ENCODE peak calls at places on chromosomes 16 and 17, in six cellular contexts. S is K562, D is left ventricle myocardium inferior, O is GM12878, Y is PC-9, X is bronchial epithelial cell. U is an unnamed sample. For H3K27me3, the result is how much of the 10 kb centered on the place peaks cover.

GRCh38 chr17:67555855-67556254 is 161.9 kb upstream of the NOL11 start:
- DNase-seq in S (no peak), D (no peak), O (no peak), Y (no peak), X (no peak), U (no peak)

GRCh38 chr16:79839851-79840321 is 239.3 kb upstream of the MAF start:
- DNase-seq in S (no peak), D (peak), O (no peak), Y (no peak), X (no peak), U (no peak)

GRCh38 chr16:3321802-3322201 is 16.5 kb downstream of the ZNF75A start:
- DNase-seq in S (no peak), D (no peak), O (no peak), Y (no peak), X (no peak), U (no peak)

GRCh38 chr17:29219378-29220047 is 27.1 kb upstream of the CRYBA1 start:
- DNase-seq in S (peak), D (peak), O (no peak), Y (peak), X (peak), U (peak)

GRCh38 chr17:80539022-80539421 is 5.6 kb upstream of the RPTOR start:
- DNase-seq in S (no peak), D (no peak), O (no peak), Y (no peak), X (no peak), U (no peak)

GRCh38 chr17:82936768-82937171 is 96.9 kb upstream of the ZNF750 start:
- DNase-seq in S (no peak), D (peak), O (no peak), Y (no peak), X (no peak), U (no peak)

GRCh38 chr17:34259151-34259550 is 4.1 kb downstream of the CCL2 start:
- DNase-seq in S (no peak), D (no peak), O (no peak), Y (no peak), X (peak), U (no peak)

GRCh38 chr17:35082073-35082657 is 18.7 kb upstream of the RFFL start:
- DNase-seq in S (no peak), D (no peak), O (no peak), Y (peak), X (peak), U (peak)

GRCh38 chr17:18129041-18129502 is 20.5 kb downstream of the MYO15A start:
- DNase-seq in S (no peak), D (no peak), O (no peak), Y (peak), X (peak), U (no peak)

GRCh38 chr17:978110-979093 is 1.2 kb downstream of the NXN start:
- DNase-seq in S (no peak), D (peak), O (no peak), Y (no peak), X (peak), U (no peak)

GRCh38 chr17:2595200-2595599 is 1.7 kb downstream of the PAFAH1B1 start:
- DNase-seq in S (no peak), D (no peak), O (no peak), Y (no peak), X (peak), U (no peak)

GRCh38 chr17:35725917-35726608 is 5.4 kb upstream of the RASL10B start:
- DNase-seq in S (no peak), D (no peak), O (no peak), Y (no peak), X (no peak), U (no peak)

GRCh38 chr16:55341681-55342080 is 17.7 kb downstream of the IRX6 start:
- DNase-seq in S (no peak), D (no peak), O (no peak), Y (no peak), X (no peak), U (no peak)

GRCh38 chr17:67647482-67647881 is 70.3 kb upstream of the NOL11 start:
- DNase-seq in S (no peak), D (no peak), O (peak), Y (no peak), X (no peak), U (no peak)

GRCh38 chr16:87131061-87131995 is 185.9 kb downstream of the C16orf95 start:
- DNase-seq in S (no peak), D (no peak), O (no peak), Y (no peak), X (no peak), U (no peak)

DNA sequence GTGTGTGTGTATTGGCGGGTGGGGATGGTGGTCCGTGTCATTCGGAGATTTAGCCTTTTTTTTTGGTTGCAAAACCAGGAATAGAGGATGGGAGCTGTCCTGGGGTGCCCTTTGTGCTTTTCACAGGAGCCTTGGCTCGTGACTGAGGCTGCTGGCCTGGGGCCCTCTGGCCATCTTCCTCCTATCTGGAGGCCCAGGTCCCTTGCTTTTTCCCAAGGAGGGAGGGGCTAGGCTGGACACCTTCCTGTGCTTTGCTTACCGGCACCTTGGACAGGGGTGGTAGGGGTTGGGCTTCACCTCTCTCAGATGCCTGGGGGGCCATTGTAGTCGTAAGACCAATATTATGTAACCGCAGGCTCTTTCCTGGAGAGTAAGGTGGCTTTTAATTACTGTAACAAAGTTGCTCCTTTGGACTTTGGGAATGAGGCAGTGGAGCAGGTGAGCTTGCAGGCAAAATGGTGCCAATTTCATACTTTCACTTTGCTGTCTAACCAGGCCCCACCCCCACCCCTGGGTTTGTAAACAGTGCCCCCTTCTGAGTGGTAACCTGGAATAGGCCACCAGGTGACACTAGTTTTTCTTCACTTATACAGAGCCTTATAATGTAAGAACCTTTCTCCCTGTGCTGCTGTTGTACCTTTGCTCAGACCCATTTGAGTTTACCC is 1.2 kb downstream of the DYNLL2 start:
- DNase-seq in S (peak), D (peak), O (peak), Y (peak), X (peak), U (no peak)
- TF ChIP-seq CTCF in S (peak), D (no peak), O (peak), Y (peak), X (peak), U (peak)

GRCh38 chr16:81876273-81876900 is 97.3 kb downstream of the PLCG2 start:
- DNase-seq in S (no peak), D (no peak), O (no peak), Y (no peak), X (no peak), U (no peak)
- H3K4me3 ChIP-seq in S (no peak), D (no peak), O (no peak), Y (no peak), X (no peak), U (no peak)

GRCh38 chr17:39861235-39861634 is 2.9 kb downstream of the IKZF3 start:
- DNase-seq in S (no peak), D (no peak), O (no peak), Y (no peak), X (no peak), U (no peak)

GRCh38 chr17:39863244-39863917 is 731 bp downstream of the IKZF3 start:
- DNase-seq in S (no peak), D (no peak), O (no peak), Y (no peak), X (no peak), U (no peak)

GRCh38 chr17:39866013-39866730 is 1.8 kb upstream of the ZPBP2 start:
- DNase-seq in S (no peak), D (no peak), O (no peak), Y (no peak), X (no peak), U (no peak)

GRCh38 chr17:39867084-39867890 is 715 bp upstream of the ZPBP2 start:
- DNase-seq in S (no peak), D (no peak), O (peak), Y (no peak), X (no peak), U (no peak)

DNA sequence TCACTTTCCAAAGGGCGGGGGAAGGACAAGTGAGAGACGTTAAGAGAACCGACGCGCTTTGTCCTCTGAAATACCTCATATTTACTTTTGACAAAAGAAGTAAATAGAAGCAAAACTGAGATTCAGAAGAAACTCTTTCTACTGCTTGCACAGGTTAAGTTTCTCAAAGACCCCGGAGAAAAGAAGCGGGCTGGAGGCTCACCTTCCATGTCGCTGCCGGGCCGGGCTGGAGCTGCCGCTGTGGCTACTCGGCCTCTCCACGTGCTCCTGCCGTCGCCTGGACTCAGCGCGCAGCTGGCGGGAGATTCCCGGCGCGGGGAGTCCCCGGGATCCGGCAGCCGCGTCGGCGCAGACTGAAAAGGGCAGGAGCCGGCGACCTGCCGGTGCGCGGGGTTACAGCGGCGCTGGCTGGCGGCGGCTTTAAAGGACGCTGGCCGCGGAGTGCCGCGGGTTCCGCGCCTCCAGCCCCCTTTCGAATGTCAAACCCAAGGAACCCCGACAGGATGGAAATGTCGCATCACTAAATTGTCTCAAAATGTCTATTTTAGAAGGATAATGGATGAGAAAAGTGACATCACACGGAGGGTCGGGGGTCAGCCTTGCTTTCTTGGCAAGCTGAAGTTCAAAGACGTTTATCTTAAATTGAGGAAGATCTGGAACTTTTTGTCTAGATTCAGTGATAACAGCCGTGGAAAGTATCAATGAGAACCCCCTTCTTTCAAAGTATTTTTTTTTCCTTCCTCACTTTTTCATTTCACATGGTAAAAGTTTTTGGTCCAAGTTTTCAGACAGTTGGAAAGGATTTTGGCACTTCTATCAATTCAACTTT is at the start of gene IKZF3:
- DNase-seq in S (peak), D (peak), O (no peak), Y (no peak), X (peak), U (peak)
- H3K27me3 ChIP-seq in S (under half), D (half or more), O (under half), Y (under half), X (under half), U (under half)

DNA sequence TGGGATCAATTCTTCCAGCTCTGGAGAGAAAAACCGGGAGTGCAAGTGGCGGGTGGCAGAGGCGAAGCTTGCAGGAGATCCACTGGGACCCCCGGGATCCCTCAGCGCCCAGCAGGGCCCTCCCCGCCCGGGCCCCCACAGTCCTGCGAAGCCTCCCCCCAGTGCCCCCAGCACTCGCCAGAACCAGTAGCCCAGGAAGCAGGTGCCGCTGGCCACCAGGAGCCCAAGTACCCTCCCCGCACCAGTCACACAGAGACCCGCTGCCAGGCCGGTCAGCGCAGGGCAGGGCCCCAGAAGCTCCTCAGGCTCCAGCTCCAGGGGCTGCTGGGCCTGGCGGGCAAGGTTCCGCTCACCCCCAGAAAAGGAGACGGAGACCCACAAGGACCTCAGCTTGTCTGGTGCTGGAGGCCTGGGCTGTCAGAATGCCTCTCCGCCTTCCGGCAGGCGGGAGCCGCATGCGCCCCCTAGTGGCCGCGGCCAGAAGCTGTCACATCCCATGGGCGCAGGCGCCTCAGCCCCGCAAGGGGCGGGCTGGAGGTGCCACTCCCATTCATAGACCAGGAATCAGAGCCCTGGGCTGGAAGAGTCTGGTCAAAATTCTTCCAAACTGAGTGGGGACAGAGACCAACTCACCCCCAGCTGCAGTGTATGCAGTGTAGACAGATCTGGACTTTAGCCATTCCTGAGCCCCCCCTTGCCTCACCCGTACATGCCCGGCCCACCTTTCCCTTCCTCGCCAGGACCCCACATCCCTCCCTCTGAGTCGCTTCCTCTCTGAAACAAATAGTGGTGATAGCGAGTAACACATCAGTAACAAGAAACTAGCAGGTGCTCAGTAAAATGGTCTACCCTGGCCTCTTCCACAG is 1002.3 kb downstream of the KCNJ18 start:
- DNase-seq in S (peak), D (no peak), O (no peak), Y (no peak), X (no peak), U (no peak)
- TF ChIP-seq CTCF in S (peak), D (no peak), O (no peak), Y (peak), X (no peak), U (no peak)

GRCh38 chr17:43671755-43672502 is 10.2 kb upstream of the MEOX1 start:
- DNase-seq in S (no peak), D (no peak), O (no peak), Y (no peak), X (no peak), U (no peak)
- H3K4me3 ChIP-seq in S (no peak), D (no peak), O (no peak), Y (no peak), X (no peak), U (no peak)

GRCh38 chr16:49280861-49281331 is 742 bp downstream of the CBLN1 start:
- DNase-seq in S (no peak), D (no peak), O (no peak), Y (no peak), X (no peak), U (no peak)
- H3K27me3 ChIP-seq in S (under half), D (half or more), O (under half), Y (under half), X (half or more), U (half or more)

GRCh38 chr17:12640364-12640763 is 25.3 kb upstream of the MYOCD start:
- DNase-seq in S (no peak), D (no peak), O (no peak), Y (no peak), X (no peak), U (no peak)
- TF ChIP-seq CTCF in S (no peak), D (no peak), O (no peak), Y (no peak), X (no peak), U (no peak)

DNA sequence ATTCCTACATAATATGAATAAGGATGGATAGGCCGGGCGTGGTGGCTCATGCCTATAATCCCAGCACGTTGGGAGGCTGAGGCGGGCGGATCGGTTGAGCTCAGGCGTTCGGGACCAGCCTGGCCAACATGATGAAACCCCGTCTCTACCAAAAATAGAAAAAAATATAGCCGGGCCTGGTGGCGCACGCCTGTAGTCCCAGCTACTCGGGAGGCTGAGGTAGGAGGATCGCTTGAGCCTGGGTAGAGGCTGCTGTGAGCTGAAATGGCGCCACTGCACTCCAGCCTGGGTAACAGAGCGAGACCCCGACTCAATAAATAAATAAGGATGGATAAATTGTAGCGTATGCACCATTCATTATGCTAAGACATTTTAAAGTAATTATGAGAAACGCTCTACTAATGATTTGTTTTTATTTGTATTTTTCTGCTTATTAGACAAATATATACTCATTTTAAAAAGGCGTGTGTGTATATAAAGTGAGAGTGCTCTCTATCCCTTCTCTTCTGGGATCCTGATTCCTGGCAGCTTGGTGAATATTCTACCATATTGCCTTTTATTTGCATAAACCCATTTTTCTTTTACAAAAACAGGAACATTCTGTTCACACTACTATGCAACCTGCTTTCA is 26.3 kb downstream of the DDX19A start:
- DNase-seq in S (no peak), D (no peak), O (no peak), Y (no peak), X (no peak), U (no peak)
- H3K4me3 ChIP-seq in S (no peak), D (no peak), O (no peak), Y (no peak), X (no peak), U (no peak)

DNA sequence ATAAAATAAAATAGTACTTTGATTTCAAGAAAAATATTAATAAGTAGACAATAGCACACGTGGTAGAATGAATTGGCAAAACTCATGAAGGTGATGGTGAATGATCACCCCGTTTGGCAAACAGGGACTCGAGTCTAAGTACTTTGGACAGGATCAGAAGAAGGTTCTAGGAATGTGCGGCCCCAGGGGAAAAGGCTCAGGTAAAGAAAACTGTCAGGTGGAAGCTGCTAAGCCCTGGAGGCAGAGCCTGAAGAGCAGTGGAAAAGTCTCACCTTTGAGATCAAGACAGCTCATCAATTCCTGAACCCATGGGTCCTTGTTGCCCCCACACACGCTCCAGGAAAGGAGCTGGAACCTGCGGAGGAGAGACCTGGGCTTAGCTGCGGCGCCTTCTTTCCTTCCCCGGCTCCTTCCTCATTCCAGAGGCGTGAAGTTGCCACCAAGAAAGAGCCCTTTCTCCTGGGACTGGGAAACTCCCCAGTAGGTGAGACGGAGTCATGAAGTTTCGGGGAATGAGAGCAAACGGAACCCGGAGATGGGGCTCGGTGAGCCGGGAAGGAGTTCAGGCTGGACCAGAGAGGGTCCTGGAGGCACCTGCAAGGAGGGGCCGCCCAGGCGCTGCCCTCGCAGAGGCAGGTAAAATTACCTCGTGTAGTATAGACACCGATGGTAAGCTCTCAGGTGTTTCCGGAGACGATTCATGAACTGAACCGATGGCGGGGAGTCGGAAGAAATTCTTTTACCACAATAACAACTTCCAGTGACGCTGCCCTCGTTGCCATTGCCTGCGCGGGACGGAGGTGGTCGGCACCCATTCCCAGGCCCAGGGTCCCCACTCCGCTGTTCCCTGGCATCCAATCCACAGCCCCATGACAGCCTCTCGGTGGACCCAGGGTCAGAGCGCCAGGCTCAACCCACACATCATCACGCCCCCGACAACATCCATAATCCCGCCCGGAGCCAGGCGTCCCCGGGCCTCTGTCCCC is 1.2 kb upstream of the ZMYND15 start:
- DNase-seq in S (no peak), D (no peak), O (no peak), Y (peak), X (peak), U (peak)
- H3K27me3 ChIP-seq in S (under half), D (under half), O (under half), Y (under half), X (under half), U (under half)

DNA sequence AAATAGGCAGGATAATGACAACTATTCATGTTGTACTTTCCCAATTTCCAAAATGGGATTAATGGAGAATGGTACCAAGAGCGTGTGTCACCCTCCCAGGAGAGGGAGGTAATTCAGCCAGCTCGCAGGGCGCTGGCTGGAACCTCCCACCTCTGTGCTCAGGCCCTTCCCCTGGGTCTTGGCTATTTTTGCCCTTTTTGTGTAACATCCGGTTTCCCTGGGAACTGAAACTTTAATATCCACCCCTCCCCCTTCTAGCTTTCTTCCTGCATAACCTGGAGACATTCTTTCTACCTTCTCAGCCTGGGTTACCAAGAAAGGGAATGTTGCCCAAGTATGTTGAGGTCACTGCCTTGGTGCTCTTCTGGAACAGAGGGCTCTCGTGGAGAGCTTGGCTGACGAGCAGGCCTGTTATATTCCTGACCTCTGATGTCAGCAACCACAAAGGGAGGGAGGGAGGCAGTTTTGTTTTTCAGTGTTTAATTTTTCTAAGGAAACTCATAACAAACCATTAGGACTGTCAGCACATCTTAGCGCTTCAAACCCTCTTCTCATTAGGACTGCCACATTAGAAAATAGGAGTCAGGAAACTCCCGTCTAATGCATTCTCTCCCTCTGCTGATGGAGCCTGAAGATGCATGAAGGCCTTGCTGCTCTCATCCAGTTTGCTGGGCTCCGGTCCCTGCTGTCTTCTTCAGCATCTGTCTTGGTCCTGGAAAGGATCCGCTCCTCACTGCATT is 25.6 kb downstream of the ITGB3 start:
- DNase-seq in S (peak), D (peak), O (peak), Y (peak), X (peak), U (peak)
- TF ChIP-seq CTCF in S (no peak), D (no peak), O (no peak), Y (no peak), X (no peak), U (no peak)